ENCODE peak calls at places on chromosome X, in six cellular contexts. Q is GM12892, E is K562, V is H1, I is GM12878, O is HepG2. U is an unnamed sample.

GRCh38 chrX:140948827-140949226 is 53.6 kb upstream of the SPANXB1 start:
- DNase-seq in V (no peak), I (no peak), Q (no peak), E (no peak), O (no peak), U (no peak)

GRCh38 chrX:114619874-114620273 is 36.0 kb downstream of the HTR2C start:
- DNase-seq in V (no peak), O (no peak), Q (peak), I (no peak), E (peak), U (peak)

GRCh38 chrX:127490000-127490399 is 562.2 kb downstream of the ACTRT1 start:
- DNase-seq in V (no peak), O (no peak), I (no peak), Q (no peak), E (no peak), U (no peak)

GRCh38 chrX:2892816-2893215 is 36.3 kb downstream of the ARSD start:
- DNase-seq in O (no peak), I (no peak), Q (no peak), E (no peak), V (no peak), U (no peak)

GRCh38 chrX:56661193-56661592 is 67.8 kb upstream of the NBDY start:
- DNase-seq in Q (no peak), E (no peak), I (no peak), O (no peak), V (no peak), U (no peak)

GRCh38 chrX:49129427-49129826 is 5.9 kb upstream of the GPKOW start:
- DNase-seq in O (no peak), Q (no peak), E (no peak), I (no peak), V (no peak), U (no peak)

GRCh38 chrX:155009994-155010472 is 12.5 kb downstream of the F8 start:
- DNase-seq in Q (no peak), E (no peak), I (no peak), O (no peak), V (no peak), U (no peak)

GRCh38 chrX:153725039-153725831 is 579 bp downstream of the ABCD1 start:
- DNase-seq in I (no peak), E (no peak), Q (no peak), O (no peak), V (no peak), U (no peak)

GRCh38 chrX:17519349-17519748 is 144.3 kb downstream of the NHS start:
- DNase-seq in O (no peak), Q (no peak), E (no peak), V (no peak), I (no peak), U (no peak)

GRCh38 chrX:141314441-141314840 is 72.1 kb upstream of the SPANXC start:
- DNase-seq in O (no peak), E (no peak), V (no peak), Q (no peak), I (no peak), U (no peak)

GRCh38 chrX:153882086-153882498 is 3.9 kb downstream of the L1CAM start:
- DNase-seq in V (no peak), Q (no peak), I (no peak), E (no peak), O (peak), U (no peak)

GRCh38 chrX:103831803-103832544 is at the start of gene RAB9B:
- DNase-seq in E (peak), O (no peak), V (no peak), I (no peak), Q (peak), U (peak)

GRCh38 chrX:110853610-110854009 is 58.0 kb upstream of the CHRDL1 start:
- DNase-seq in Q (no peak), I (no peak), O (no peak), V (no peak), E (no peak), U (no peak)

GRCh38 chrX:129462707-129463106 is 60.6 kb downstream of the SMARCA1 start:
- DNase-seq in I (no peak), Q (no peak), E (no peak), O (no peak), V (no peak), U (no peak)

GRCh38 chrX:12421918-12422317 is 283.6 kb downstream of the FRMPD4 start:
- DNase-seq in O (no peak), Q (no peak), E (no peak), I (no peak), V (no peak), U (no peak)

GRCh38 chrX:12423346-12423745 is 285.1 kb downstream of the FRMPD4 start:
- DNase-seq in Q (no peak), E (no peak), O (no peak), I (no peak), V (no peak), U (no peak)

GRCh38 chrX:12425496-12425895 is 287.2 kb downstream of the FRMPD4 start:
- DNase-seq in E (no peak), V (no peak), I (no peak), Q (no peak), O (no peak), U (no peak)

GRCh38 chrX:12426420-12426819 is 288.1 kb downstream of the FRMPD4 start:
- DNase-seq in Q (no peak), V (no peak), I (no peak), E (no peak), O (no peak), U (no peak)
- TF ChIP-seq POLR2AphosphoS5 in Q (no peak), V (no peak), I (no peak), E (no peak), O (no peak), U (no peak)

GRCh38 chrX:70494441-70494840 is 49.8 kb downstream of the DLG3 start:
- DNase-seq in O (no peak), I (no peak), E (no peak), V (no peak), Q (no peak), U (no peak)
- TF ChIP-seq TAF1 in O (no peak), I (no peak), E (no peak), V (no peak), Q (no peak), U (no peak)

GRCh38 chrX:123736333-123736921 is 3.6 kb upstream of the THOC2 start:
- DNase-seq in O (no peak), E (no peak), V (no peak), I (no peak), Q (no peak), U (no peak)

GRCh38 chrX:123731987-123732678 is 719 bp downstream of the THOC2 start:
- DNase-seq in E (peak), Q (no peak), V (no peak), O (no peak), I (no peak), U (no peak)

GRCh38 chrX:123728554-123728953 is 4.3 kb downstream of the THOC2 start:
- DNase-seq in V (no peak), I (no peak), E (no peak), Q (no peak), O (no peak), U (no peak)

GRCh38 chrX:123731258-123731986 is 1.4 kb downstream of the THOC2 start:
- DNase-seq in O (no peak), V (no peak), I (no peak), E (peak), Q (no peak), U (no peak)

DNA sequence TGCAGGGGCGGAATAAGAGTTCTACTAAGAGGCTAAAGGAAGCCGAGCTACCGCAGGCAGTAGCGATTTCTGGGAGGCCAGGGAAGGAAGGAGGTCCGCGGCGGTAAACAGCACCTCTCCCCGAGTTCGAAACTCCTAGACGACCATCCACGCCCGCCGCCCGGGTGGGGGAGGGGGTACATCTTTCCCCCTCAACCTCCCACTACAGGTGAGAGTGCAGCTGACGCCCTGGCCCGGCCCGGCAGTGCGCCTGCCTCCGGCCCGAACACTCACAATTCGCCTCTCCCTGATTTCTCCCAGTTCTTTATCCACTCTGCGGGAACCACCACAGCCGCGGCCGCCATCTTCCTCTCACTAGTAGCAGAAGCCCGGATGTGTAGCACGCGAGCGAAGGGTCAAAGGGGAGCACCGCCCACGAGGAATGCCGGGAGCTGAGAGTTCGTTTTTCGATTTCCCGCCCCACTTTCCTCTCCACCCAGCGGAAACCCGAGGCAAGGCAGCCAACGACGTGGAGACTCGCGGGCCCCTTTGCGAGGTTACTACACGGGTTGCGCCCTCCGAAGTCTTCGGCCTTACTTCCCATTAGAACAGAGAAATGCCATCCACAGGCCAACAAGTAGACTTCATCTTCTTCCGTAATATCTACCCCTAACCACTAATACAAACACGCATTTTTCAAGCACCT is at the start of gene THOC2:
- DNase-seq in Q (peak), O (peak), E (peak), I (peak), V (peak), U (peak)
- TF ChIP-seq POLR2A in Q (peak), O (peak), E (peak), I (peak), V (peak), U (no peak)

GRCh38 chrX:13398073-13398823 is 78.4 kb upstream of the ATXN3L start:
- DNase-seq in V (peak), I (no peak), Q (no peak), O (peak), E (peak), U (no peak)
- TF ChIP-seq POLR2AphosphoS5 in V (no peak), I (no peak), Q (no peak), O (no peak), E (no peak), U (no peak)

DNA sequence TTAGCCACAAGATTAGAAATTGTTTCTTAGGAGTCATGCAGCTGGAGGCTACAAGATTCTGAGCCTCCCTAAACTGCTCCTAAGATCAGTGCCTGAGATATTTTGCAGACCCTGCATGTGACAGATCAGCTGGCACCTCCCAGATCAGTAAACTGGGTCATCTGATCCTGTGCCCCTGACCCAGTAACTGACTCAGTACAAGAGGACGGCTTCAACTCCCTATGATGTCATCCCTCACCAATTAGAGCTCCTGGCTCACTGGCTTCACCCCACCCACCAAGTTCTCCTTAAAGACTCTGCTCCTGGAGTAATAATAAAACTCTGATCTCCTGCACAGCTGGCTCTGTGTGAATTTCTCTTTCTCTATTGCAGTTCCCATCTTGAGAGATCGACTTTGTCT is 45.4 kb upstream of the PNPLA4 start:
- DNase-seq in V (no peak), I (no peak), O (no peak), E (no peak), Q (no peak), U (no peak)
- TF ChIP-seq TAF1 in V (no peak), I (no peak), O (no peak), E (no peak), Q (no peak), U (no peak)

GRCh38 chrX:149937881-149938426 is 337 bp downstream of the EOLA2 start:
- DNase-seq in Q (no peak), E (no peak), I (no peak), V (no peak), O (no peak), U (no peak)
- TF ChIP-seq POLR2A in Q (peak), E (no peak), I (peak), V (no peak), O (no peak), U (peak)

DNA sequence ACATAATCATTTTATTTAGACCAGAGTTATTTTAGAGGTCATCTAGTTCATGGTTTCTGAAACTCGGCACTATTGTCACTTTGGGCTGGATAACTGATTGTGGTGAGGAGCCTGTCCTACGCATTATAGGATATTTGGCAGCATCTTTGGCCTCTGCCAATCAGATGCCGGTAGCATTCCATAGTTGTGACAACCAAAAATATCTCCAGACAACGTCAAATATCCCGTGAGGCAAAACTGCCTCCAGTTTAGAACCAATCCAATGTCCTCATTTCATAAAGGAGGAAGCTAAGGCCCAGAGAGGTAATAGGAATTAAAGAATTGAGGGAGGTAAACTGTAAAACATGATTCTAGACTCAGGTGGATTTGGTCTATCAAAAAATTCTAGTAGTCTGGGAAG is 6.1 kb downstream of the ZMAT1 start:
- DNase-seq in E (no peak), I (no peak), V (no peak), O (no peak), Q (no peak), U (no peak)
- TF ChIP-seq POLR2AphosphoS5 in E (no peak), I (no peak), V (no peak), O (no peak), Q (no peak), U (no peak)

U was measured in GM12891.